ENCODE peak calls at places on chromosomes 12 and 14, in ten cellular contexts. S is cardiac fibroblast; Q is cerebellum; J is retinal pigment epithelial cell; B is OCI-LY7; R is HS-5; M is iris pigment epithelial cell; P is NB4; F is omental fat pad; N is stimulated activated CD4-positive, alpha-beta T cell treated with anti-CD3 and anti-CD28 coated beads, Interleukin-4, amount 100 ng/mL, for 4 hours. V is an unnamed sample.

GRCh38 chr12:45205165-45205825 is 10.6 kb upstream of the ANO6 start:
- DNase-seq in F (no peak), S (no peak), P (peak; percentile 31), M (no peak), B (peak; percentile 37), Q (no peak), J (no peak), N (no peak), R (no peak), V (no peak)

GRCh38 chr12:114834621-114835020 is 150.6 kb upstream of the TBX3 start:
- DNase-seq in F (no peak), M (peak; percentile 63), N (no peak), S (peak; percentile 59), B (no peak), P (no peak), R (peak; percentile 34), J (no peak), Q (no peak), V (no peak)

GRCh38 chr12:100741084-100741711 is 53.4 kb upstream of the ANO4 start:
- DNase-seq in R (no peak), P (peak; percentile 39), B (peak; percentile 44), N (no peak), M (peak; percentile 38), J (no peak), Q (peak; percentile 27), S (peak; percentile 43), F (no peak), V (peak; percentile 46)

GRCh38 chr12:2779281-2779680 is 15.5 kb upstream of the FKBP4 start:
- DNase-seq in F (no peak), S (no peak), B (no peak), Q (no peak), P (peak; percentile 54), J (no peak), R (no peak), M (no peak), N (no peak), V (peak; percentile 23)

GRCh38 chr12:58425481-58426392 is 484.4 kb downstream of the ATP23 start:
- DNase-seq in F (no peak), N (no peak), S (peak; percentile 91), R (peak; percentile 94), B (no peak), J (peak; percentile 92), P (no peak), M (peak; percentile 97), Q (no peak), V (peak; percentile 68)

GRCh38 chr12:104641862-104642261 is 185.1 kb downstream of the CHST11 start:
- DNase-seq in M (no peak), S (no peak), J (no peak), P (peak; percentile 43), R (no peak), F (no peak), Q (no peak), N (no peak), B (no peak), V (no peak)

GRCh38 chr12:81942588-81942987 is 183.4 kb upstream of the PPFIA2 start:
- DNase-seq in N (no peak), P (peak; percentile 53), B (no peak), R (no peak), J (no peak), Q (no peak), S (no peak), F (no peak), M (no peak), V (no peak)

GRCh38 chr12:65442418-65442817 is 163.9 kb downstream of the MSRB3 start:
- DNase-seq in B (no peak), S (no peak), N (no peak), J (no peak), P (no peak), Q (no peak), R (no peak), F (no peak), M (no peak), V (no peak)

GRCh38 chr12:11969437-11970154 is 101.1 kb upstream of the BCL2L14 start:
- DNase-seq in J (no peak), B (no peak), R (no peak), Q (no peak), M (no peak), N (no peak), S (no peak), F (no peak), P (no peak), V (no peak)

GRCh38 chr14:65927871-65928270 is 515.3 kb downstream of the FUT8 start:
- DNase-seq in J (no peak), Q (no peak), M (no peak), S (no peak), N (peak; percentile 70), B (no peak), R (no peak), P (no peak), F (no peak), V (peak; percentile 44)

GRCh38 chr12:6462234-6462995 is 8.1 kb downstream of the VAMP1 start:
- DNase-seq in M (no peak), F (no peak), N (peak; percentile 50), P (no peak), J (no peak), R (no peak), B (no peak), S (no peak), Q (no peak), V (no peak)

GRCh38 chr12:60872850-60873713 is 1277.3 kb downstream of the SLC16A7 start:
- DNase-seq in J (no peak), R (no peak), B (no peak), Q (no peak), P (no peak), M (no peak), N (no peak), S (no peak), F (no peak), V (no peak)

GRCh38 chr14:75315143-75315542 is 36.5 kb downstream of the FOS start:
- DNase-seq in B (no peak), P (no peak), F (no peak), R (no peak), S (peak; percentile 91), N (no peak), M (peak; percentile 72), J (no peak), Q (peak; percentile 20), V (no peak)

GRCh38 chr12:3076730-3077571 is at the start of gene TSPAN9:
- DNase-seq in M (peak; percentile 52), F (peak; percentile 44), P (peak; percentile 30), S (peak; percentile 79), N (peak; percentile 46), Q (peak; percentile 91), J (peak; percentile 46), R (no peak), B (peak; percentile 56), V (peak; percentile 79)

GRCh38 chr12:127883013-127883412 is 384.0 kb upstream of the TMEM132C start:
- DNase-seq in Q (no peak), N (no peak), P (no peak), J (no peak), R (no peak), S (no peak), F (no peak), M (no peak), B (no peak), V (no peak)

GRCh38 chr12:80064269-80064668 is 35.1 kb upstream of the OTOGL start:
- DNase-seq in J (no peak), Q (no peak), B (no peak), S (peak; percentile 22), R (no peak), F (no peak), M (peak; percentile 90), P (no peak), N (no peak), V (no peak)

GRCh38 chr12:7207866-7208612 is 18.6 kb downstream of the PEX5 start:
- DNase-seq in Q (no peak), P (no peak), B (no peak), J (no peak), R (no peak), N (no peak), S (no peak), F (no peak), M (no peak), V (peak; percentile 87)

V was measured in erythroblast.